ENCODE peak calls at places on chromosomes 7 and 10, in seven cellular contexts. K is mesenchymal stem cell, F is IMR-90, W is H1, R is neuronal stem cell, C is mesendoderm, G is trophoblast cell. Z is an unnamed sample.
A peak's percentile ranks its signal among the peaks of the same experiment; 100 is the strongest.

GRCh38 chr10:132600416-132600815 is 62.8 kb downstream of the INPP5A start:
- DNase-seq in W (no peak), C (no peak), K (no peak), R (no peak), G (no peak), F (no peak), Z (no peak)

GRCh38 chr10:60728056-60728455 is 50.2 kb upstream of the CDK1 start:
- DNase-seq in F (no peak), W (no peak), G (no peak), R (no peak), C (no peak), K (no peak), Z (no peak)

GRCh38 chr10:79392020-79392398 is 44.7 kb downstream of the PPIF start:
- DNase-seq in F (no peak), K (no peak), G (no peak), C (no peak), R (no peak), W (no peak), Z (no peak)

GRCh38 chr10:88804083-88804812 is 1.7 kb downstream of the LIPM start:
- DNase-seq in C (peak; percentile 84), F (no peak), W (no peak), G (no peak), R (no peak), K (no peak), Z (peak; percentile 39)

GRCh38 chr10:1451362-1451888 is 285.9 kb downstream of the ADARB2 start:
- DNase-seq in K (no peak), R (no peak), G (no peak), W (no peak), F (no peak), C (no peak), Z (no peak)

GRCh38 chr7:149635561-149636329 is 137.6 kb downstream of the ZNF467 start:
- DNase-seq in G (no peak), C (peak; percentile 94), R (no peak), K (no peak), F (no peak), W (peak; percentile 86), Z (peak; percentile 92)

GRCh38 chr7:139776486-139777303 is 1.1 kb downstream of the HIPK2 start:
- DNase-seq in G (peak; percentile 39), W (peak; percentile 53), R (peak; percentile 26), C (peak; percentile 47), K (peak; percentile 69), F (peak; percentile 54), Z (no peak)

GRCh38 chr10:14399641-14400040 is 68.9 kb upstream of the FRMD4A start:
- DNase-seq in W (no peak), R (no peak), G (no peak), F (no peak), K (no peak), C (no peak), Z (no peak)

GRCh38 chr7:67589178-67589577 is 592.5 kb downstream of the TYW1 start:
- DNase-seq in G (no peak), F (no peak), K (no peak), W (no peak), C (no peak), R (no peak), Z (no peak)

GRCh38 chr7:113142385-113143119 is 24.2 kb upstream of the SMIM30 start:
- DNase-seq in G (no peak), F (no peak), R (no peak), W (no peak), C (no peak), K (no peak), Z (no peak)

GRCh38 chr7:32170838-32171237 is 100.6 kb upstream of the PDE1C start:
- DNase-seq in F (no peak), R (no peak), K (no peak), C (no peak), G (no peak), W (no peak), Z (no peak)
- H3K23ac ChIP-seq in F (no peak overlapping the region), R (no peak overlapping the region), K (no peak overlapping the region), C (no peak overlapping the region), G (no peak overlapping the region), W (no peak overlapping the region), Z (no peak overlapping the region)

DNA sequence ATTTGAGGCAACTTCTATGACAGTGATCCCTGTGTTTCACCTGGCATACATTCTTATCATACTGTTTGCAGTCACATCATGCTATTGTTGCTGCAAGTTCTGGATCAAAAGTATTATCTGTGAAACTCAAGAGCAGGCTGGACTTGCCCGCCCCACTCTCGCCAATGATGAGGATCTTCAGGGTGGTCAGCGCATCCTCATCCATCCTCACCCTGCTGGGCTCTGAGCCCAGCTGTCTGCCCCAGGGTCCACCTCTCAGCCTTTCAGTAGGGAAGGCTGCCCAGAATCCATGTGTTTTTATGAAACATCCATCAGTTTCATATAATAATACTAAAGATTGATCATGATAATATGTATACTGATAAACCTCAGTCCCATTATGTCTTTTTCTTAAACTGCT is 55.4 kb upstream of the KIF5B start:
- DNase-seq in C (no peak), F (no peak), G (no peak), R (no peak), K (no peak), W (no peak), Z (no peak)
- H3K23ac ChIP-seq in C (no peak overlapping the region), F (no peak overlapping the region), G (no peak overlapping the region), R (no peak overlapping the region), K (no peak overlapping the region), W (no peak overlapping the region), Z (no peak overlapping the region)

GRCh38 chr10:59454289-59454919 is 92.1 kb upstream of the FAM13C start:
- DNase-seq in C (no peak), K (no peak), F (no peak), R (no peak), G (no peak), W (no peak), Z (no peak)
- H3K23ac ChIP-seq in C (no peak overlapping the region), K (no peak overlapping the region), F (no peak overlapping the region), R (no peak overlapping the region), G (no peak overlapping the region), W (no peak overlapping the region), Z (no peak overlapping the region)

DNA sequence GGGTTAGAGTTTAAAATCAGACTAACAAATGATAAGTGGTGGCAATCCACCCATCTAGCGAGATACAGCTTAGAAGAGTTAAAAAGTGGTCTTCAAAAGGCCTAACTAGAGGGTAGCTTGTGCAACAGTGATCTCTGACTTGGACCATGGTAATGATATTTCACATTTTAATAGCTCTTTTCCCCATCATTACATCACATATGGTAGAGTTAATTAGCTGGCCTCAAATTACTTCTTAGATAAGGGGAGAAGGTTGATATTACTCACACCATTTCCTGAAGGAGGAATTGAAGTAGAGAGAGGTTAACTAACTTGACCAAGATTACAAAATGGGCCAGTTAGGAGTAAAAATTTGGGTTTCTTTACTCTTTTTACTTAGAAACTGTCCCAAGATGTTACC is 223.6 kb downstream of the PHTF2 start:
- DNase-seq in K (no peak), G (no peak), F (no peak), R (no peak), C (no peak), W (no peak), Z (no peak)
- H3K23ac ChIP-seq in K (no peak overlapping the region), G (no peak overlapping the region), F (no peak overlapping the region), R (no peak overlapping the region), C (no peak overlapping the region), W (no peak overlapping the region), Z (no peak overlapping the region)

Z was measured in H9.